ENCODE peak calls at places on chromosomes 2 and 18, in ten cellular contexts. X, I, W, Y, O, R, A, M, Z and F are unnamed samples.

GRCh38 chr2:37829202-37829601 is 95.9 kb upstream of the RMDN2 start:
- DNase-seq in I (no peak), M (no peak), Z (no peak), W (peak), R (peak), Y (no peak), X (peak), O (peak), A (no peak), F (no peak)

GRCh38 chr2:3389193-3389592 is 9.7 kb downstream of the TRAPPC12 start:
- DNase-seq in A (no peak), W (no peak), M (no peak), X (no peak), O (no peak), R (no peak), I (no peak), Y (no peak), Z (no peak), F (no peak)

GRCh38 chr2:75666821-75667344 is 20.3 kb downstream of the MRPL19 start:
- DNase-seq in W (no peak), A (no peak), M (no peak), R (no peak), Y (no peak), Z (no peak), O (no peak), I (no peak), X (no peak), F (no peak)

GRCh38 chr2:37893327-37893726 is 31.8 kb upstream of the RMDN2 start:
- DNase-seq in R (no peak), Y (no peak), X (no peak), M (no peak), W (no peak), O (no peak), A (no peak), I (no peak), Z (no peak), F (no peak)

GRCh38 chr18:58499527-58499926 is 129.4 kb downstream of the ALPK2 start:
- DNase-seq in A (no peak), O (no peak), W (no peak), I (no peak), M (no peak), X (no peak), Y (no peak), R (no peak), Z (no peak), F (no peak)

GRCh38 chr2:96937586-96937985 is 48.8 kb downstream of the FAM178B start:
- DNase-seq in A (no peak), R (no peak), X (no peak), W (no peak), Z (no peak), O (no peak), M (no peak), Y (no peak), I (no peak), F (no peak)

GRCh38 chr2:217642944-217643343 is 359.9 kb downstream of the TNS1 start:
- DNase-seq in W (no peak), M (no peak), I (no peak), R (no peak), X (no peak), A (no peak), Y (no peak), Z (no peak), O (no peak), F (no peak)

GRCh38 chr2:33475381-33476099 is 909 bp upstream of the RASGRP3 start:
- DNase-seq in Y (peak), O (peak), I (peak), X (peak), A (no peak), M (peak), R (peak), Z (peak), W (peak), F (peak)

GRCh38 chr2:127810156-127810636 is 775 bp downstream of the WDR33 start:
- DNase-seq in Y (no peak), I (no peak), X (no peak), R (peak), M (no peak), Z (no peak), O (peak), W (peak), A (no peak), F (no peak)

GRCh38 chr18:47095810-47096209 is 54.5 kb downstream of the HDHD2 start:
- DNase-seq in R (no peak), Z (no peak), O (no peak), I (no peak), Y (no peak), M (no peak), W (no peak), A (no peak), X (no peak), F (no peak)

GRCh38 chr2:38248246-38248645 is 128.8 kb downstream of the ATL2 start:
- DNase-seq in Y (no peak), X (no peak), Z (no peak), R (no peak), O (no peak), M (no peak), W (no peak), A (no peak), I (no peak), F (no peak)

GRCh38 chr2:235091421-235091820 is 139.6 kb downstream of the SH3BP4 start:
- DNase-seq in M (no peak), W (no peak), R (no peak), Z (no peak), A (no peak), I (no peak), O (peak), Y (no peak), X (no peak), F (no peak)

GRCh38 chr2:74576830-74577229 is 22.3 kb downstream of the DOK1 start:
- DNase-seq in I (no peak), M (no peak), W (peak), X (peak), Z (no peak), Y (no peak), R (no peak), A (no peak), O (peak), F (no peak)

GRCh38 chr18:70046207-70046606 is 98.5 kb upstream of the CD226 start:
- DNase-seq in O (peak), Y (no peak), Z (no peak), I (no peak), X (no peak), A (no peak), W (no peak), R (no peak), M (no peak), F (no peak)

GRCh38 chr2:124254621-124255020 is 229.5 kb downstream of the CNTNAP5 start:
- DNase-seq in X (no peak), I (no peak), Z (no peak), O (peak), M (no peak), Y (no peak), R (peak), A (no peak), W (peak), F (no peak)

GRCh38 chr2:101200714-101201113 is 49.5 kb upstream of the TBC1D8 start:
- DNase-seq in I (no peak), X (no peak), A (no peak), R (no peak), Z (no peak), W (peak), Y (no peak), O (peak), M (no peak), F (no peak)

GRCh38 chr2:229342376-229342775 is 71.3 kb upstream of the PID1 start:
- DNase-seq in Z (no peak), M (no peak), O (no peak), Y (no peak), R (no peak), A (no peak), I (peak), X (peak), W (no peak), F (no peak)

GRCh38 chr2:237732790-237733349 is 65.7 kb upstream of the RBM44 start:
- DNase-seq in W (no peak), Z (no peak), R (no peak), O (no peak), Y (no peak), X (no peak), A (no peak), I (no peak), M (no peak), F (no peak)